ENCODE peak calls at places on chromosome 7, in four cellular contexts. J, G, A and H are unnamed samples.

GRCh38 chr7:101538596-101539459 is 90.3 kb downstream of the MYL10 start:
- DNase-seq in J (no peak), G (peak; percentile 38), A (peak; percentile 57), H (peak; percentile 70)

GRCh38 chr7:12322287-12322902 is 81.3 kb downstream of the VWDE start:
- DNase-seq in J (no peak), G (no peak), A (no peak), H (no peak)

GRCh38 chr7:133354546-133355324 is 101.9 kb downstream of the EXOC4 start:
- DNase-seq in J (no peak), G (no peak), A (no peak), H (no peak)

GRCh38 chr7:141675431-141676210 is 26.3 kb downstream of the DENND11 start:
- DNase-seq in J (no peak), G (no peak), A (no peak), H (no peak)

GRCh38 chr7:127758105-127758504 is 106.1 kb downstream of the SND1 start:
- DNase-seq in J (no peak), G (no peak), A (no peak), H (no peak)

GRCh38 chr7:119963654-119964053 is 309.3 kb upstream of the KCND2 start:
- DNase-seq in J (no peak), G (no peak), A (no peak), H (no peak)

GRCh38 chr7:121057878-121058277 is 69.4 kb downstream of the CPED1 start:
- DNase-seq in J (no peak), G (no peak), A (no peak), H (no peak)

GRCh38 chr7:158758563-158759244 is 54.1 kb upstream of the NCAPG2 start:
- DNase-seq in J (no peak), G (no peak), A (no peak), H (no peak)

GRCh38 chr7:585229-585711 is 65.6 kb upstream of the PDGFA start:
- DNase-seq in J (no peak), G (no peak), A (no peak), H (no peak)

GRCh38 chr7:98286093-98286525 is 4.6 kb downstream of the BRI3 start:
- DNase-seq in J (peak; percentile 71), G (peak; percentile 64), A (no peak), H (peak; percentile 24)

GRCh38 chr7:36538126-36538525 is 148.5 kb downstream of the ANLN start:
- DNase-seq in J (no peak), G (no peak), A (no peak), H (no peak)

GRCh38 chr7:36527549-36527913 is 137.9 kb downstream of the ANLN start:
- DNase-seq in J (no peak), G (no peak), A (no peak), H (no peak)

GRCh38 chr7:36533717-36534116 is 144.1 kb downstream of the ANLN start:
- DNase-seq in J (no peak), G (no peak), A (no peak), H (no peak)

GRCh38 chr7:36535866-36536664 is 146.4 kb downstream of the ANLN start:
- DNase-seq in J (peak; percentile 35), G (no peak), A (no peak), H (no peak)

DNA sequence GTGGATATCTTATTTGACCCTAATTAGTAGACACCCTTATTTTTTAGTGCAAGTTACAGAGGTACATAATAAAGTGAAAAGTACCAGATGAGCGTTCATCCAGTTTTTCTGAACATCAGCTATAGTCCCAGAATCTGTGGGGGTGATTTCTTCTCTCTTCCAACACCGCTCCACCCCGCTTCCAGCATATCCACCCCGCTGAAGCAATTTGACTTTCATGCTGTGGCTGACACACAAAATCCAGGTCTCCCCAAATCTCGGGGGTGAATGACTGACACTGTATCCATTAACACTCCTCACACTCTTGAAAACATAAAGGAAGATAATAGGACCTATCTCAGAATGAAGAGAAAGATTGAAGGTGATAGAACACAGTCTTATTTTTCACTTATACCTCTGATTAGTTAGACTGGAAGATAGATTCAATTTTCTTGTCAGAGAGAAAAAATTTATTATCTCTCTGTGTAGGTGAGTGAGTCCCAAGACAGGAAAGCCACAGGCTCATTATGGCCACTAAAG is 143.4 kb downstream of the ANLN start:
- DNase-seq in J (no peak), G (no peak), A (no peak), H (no peak)
- H3K27ac ChIP-seq in J (no peak overlapping the region), G (no peak overlapping the region), A (no peak overlapping the region), H (no peak overlapping the region)

DNA sequence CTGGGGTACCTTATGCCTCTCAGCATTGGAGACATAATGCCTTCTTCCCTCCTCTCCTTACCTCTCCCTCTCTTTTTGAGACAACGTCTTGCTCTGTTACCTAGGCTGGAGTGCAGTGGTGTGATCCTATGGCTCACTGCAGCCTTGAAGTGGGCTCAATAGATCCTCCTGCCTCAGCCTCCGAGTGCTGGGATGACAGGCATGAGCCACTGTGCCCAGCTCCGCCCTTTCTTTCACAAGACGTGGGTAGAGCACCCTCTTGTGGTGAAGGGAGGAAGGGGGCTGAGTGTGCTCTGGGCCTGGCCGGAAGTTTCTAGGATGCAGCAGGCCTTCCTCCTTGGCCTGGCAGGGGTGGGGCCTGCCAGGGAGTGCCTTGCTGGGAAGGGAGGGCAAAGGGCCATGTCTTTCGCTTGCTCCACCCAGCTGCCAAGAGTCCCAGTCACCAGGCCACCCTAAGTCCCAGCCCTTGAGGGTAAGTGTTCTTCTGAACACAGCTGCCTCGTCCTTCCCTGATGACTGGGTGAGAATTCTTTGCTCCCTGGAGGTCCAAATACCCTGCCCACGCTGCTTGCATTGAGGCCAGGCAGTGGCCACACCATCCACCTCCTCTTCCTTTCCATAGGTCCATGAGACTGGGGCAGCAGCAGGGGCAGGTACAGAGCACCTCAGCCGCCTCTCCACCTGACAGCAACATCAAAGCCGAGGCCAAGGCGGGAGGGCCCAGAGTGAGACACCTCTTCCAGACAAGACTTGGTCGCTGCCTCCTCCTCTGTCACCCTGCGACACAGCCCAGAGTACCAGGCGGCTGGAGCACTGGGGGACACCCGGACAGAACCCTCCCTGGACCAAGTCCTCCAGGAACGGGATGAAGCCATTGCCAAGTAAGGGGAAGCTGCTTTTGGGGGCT is 3.7 kb downstream of the ABHD11 start:
- DNase-seq in J (peak; percentile 72), G (peak; percentile 48), A (peak; percentile 76), H (peak; percentile 95)
- H3K27ac ChIP-seq in J (no peak overlapping the region), G (no peak overlapping the region), A (peak overlapping the region; percentile 56), H (peak overlapping the region; percentile 82)

DNA sequence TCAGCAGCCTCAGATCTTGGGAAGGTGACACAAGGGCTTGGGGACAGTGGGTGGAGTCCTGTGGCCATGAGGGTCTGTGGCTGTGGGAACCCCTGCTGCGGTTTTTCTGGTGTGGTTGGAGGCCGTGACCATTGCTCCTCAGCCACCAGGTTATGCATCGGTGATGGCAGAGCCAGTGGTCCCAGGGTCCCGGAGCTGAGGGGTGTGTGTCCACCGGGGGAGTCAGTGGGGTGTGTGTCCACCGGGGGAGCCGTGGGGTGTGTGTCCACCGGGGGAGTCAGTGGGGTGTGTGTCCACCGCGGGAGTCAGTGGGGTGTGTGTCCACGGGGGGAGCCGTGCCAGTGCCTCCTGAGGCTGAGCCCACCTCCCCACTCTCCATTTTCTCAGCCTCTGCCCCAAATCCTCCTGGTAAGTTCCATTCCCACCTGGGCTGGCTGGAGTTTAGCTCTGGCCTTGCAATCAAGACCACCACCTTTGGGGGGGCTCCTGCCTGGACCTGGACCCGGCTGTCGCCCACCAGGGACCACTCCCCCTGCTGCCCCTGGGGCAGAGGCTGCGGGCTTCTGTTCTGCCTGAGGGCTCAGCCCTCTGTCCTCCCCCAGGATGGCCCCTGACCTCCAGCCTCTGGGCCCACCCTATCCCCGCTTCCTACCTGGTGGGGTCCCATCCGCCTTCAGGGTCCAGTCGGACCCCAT is 143.5 kb downstream of the ELFN1 start:
- DNase-seq in J (no peak), G (no peak), A (no peak), H (no peak)
- H3K27ac ChIP-seq in J (no peak overlapping the region), G (no peak overlapping the region), A (no peak overlapping the region), H (no peak overlapping the region)

DNA sequence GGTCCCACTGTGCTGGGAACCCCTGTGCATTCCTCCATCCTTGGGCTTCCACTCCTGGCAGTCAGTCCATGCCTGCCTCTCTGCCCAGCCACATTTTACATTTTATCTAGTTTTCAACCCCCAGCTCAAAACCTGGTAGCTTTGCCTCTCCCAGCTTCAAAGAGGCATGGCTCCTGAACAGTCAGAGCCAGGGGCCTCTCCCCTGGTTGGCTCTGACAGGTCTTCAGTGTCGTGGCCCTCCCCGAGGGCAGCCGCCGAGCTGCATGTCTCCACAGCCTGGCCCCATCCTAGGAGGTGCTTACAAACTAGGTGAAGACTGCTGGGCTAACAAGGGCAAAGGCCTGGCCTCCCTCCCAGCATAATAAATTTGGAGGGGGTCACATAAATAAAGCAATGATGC is 14.8 kb downstream of the COBL start:
- DNase-seq in J (no peak), G (no peak), A (no peak), H (no peak)
- H3K27ac ChIP-seq in J (no peak overlapping the region), G (peak overlapping the region; percentile 79), A (no peak overlapping the region), H (no peak overlapping the region)